ENCODE peak calls at places on chromosomes 16 and 17, in six cellular contexts. F is mesenchymal stem cell, D is neuronal stem cell, W is H1, G is IMR-90, R is trophoblast cell. S is an unnamed sample. For H3K36me3, the result is how much of the 10 kb centered on the place peaks cover.

GRCh38 chr16:53175118-53175517 is 120.3 kb downstream of the CHD9 start:
- DNase-seq in F (no peak), D (no peak), W (no peak), G (no peak), R (no peak), S (no peak)

GRCh38 chr16:17729820-17730219 is 259.1 kb upstream of the XYLT1 start:
- DNase-seq in F (no peak), D (no peak), W (no peak), G (no peak), R (no peak), S (no peak)

GRCh38 chr17:48310748-48311213 is 119.2 kb downstream of the SKAP1 start:
- DNase-seq in F (no peak), D (peak), W (no peak), G (no peak), R (no peak), S (no peak)

GRCh38 chr16:77212736-77213541 is 13.7 kb downstream of the SYCE1L start:
- DNase-seq in F (peak), D (peak), W (peak), G (no peak), R (peak), S (peak)

GRCh38 chr17:40936437-40936971 is 942 bp downstream of the KRT23 start:
- DNase-seq in F (no peak), D (no peak), W (no peak), G (no peak), R (peak), S (no peak)

GRCh38 chr17:79944251-79944812 is 91.3 kb downstream of the TBC1D16 start:
- DNase-seq in F (no peak), D (no peak), W (no peak), G (no peak), R (no peak), S (no peak)

GRCh38 chr17:81346090-81346907 is 49.0 kb upstream of the BAHCC1 start:
- DNase-seq in F (peak), D (peak), W (peak), G (peak), R (peak), S (peak)

GRCh38 chr17:82497483-82498405 is 21.8 kb upstream of the FOXK2 start:
- DNase-seq in F (peak), D (peak), W (peak), G (peak), R (peak), S (peak)

GRCh38 chr16:56237451-56237930 is 46.2 kb downstream of the GNAO1 start:
- DNase-seq in F (no peak), D (no peak), W (no peak), G (no peak), R (no peak), S (no peak)

GRCh38 chr17:28497931-28498330 is 8.2 kb upstream of the FOXN1 start:
- DNase-seq in F (no peak), D (no peak), W (peak), G (no peak), R (no peak), S (peak)

DNA sequence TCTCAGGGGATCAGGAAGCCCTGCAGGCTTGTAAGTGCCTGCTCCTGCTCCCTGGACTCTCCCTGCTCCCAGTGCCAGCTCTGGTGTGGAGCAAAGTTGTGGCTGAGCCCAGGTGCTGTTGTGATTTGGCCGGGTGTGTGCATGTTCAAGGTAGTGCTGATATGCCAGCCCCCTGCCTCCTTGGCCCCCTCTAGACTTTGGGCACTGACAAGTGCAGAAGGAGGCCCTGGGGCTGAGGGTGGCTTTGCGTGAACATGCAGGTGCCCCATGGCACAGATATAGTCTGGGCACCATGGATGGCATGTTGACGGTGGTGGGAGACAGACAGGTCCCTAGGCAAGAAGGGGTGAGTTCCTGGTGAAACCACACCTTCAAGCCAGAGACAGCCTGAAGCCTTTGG is 441.6 kb upstream of the CDH8 start:
- DNase-seq in F (no peak), D (no peak), W (no peak), G (no peak), R (no peak), S (no peak)
- H3K4me2 ChIP-seq in F (no peak), D (no peak), W (no peak), G (no peak), R (no peak), S (no peak)

GRCh38 chr16:30355954-30356308 is 823 bp upstream of the CD2BP2 start:
- DNase-seq in F (no peak), D (no peak), W (no peak), G (no peak), R (no peak), S (no peak)
- H3K4ac ChIP-seq in F (peak), D (no peak), W (peak), G (peak), R (peak), S (peak)

DNA sequence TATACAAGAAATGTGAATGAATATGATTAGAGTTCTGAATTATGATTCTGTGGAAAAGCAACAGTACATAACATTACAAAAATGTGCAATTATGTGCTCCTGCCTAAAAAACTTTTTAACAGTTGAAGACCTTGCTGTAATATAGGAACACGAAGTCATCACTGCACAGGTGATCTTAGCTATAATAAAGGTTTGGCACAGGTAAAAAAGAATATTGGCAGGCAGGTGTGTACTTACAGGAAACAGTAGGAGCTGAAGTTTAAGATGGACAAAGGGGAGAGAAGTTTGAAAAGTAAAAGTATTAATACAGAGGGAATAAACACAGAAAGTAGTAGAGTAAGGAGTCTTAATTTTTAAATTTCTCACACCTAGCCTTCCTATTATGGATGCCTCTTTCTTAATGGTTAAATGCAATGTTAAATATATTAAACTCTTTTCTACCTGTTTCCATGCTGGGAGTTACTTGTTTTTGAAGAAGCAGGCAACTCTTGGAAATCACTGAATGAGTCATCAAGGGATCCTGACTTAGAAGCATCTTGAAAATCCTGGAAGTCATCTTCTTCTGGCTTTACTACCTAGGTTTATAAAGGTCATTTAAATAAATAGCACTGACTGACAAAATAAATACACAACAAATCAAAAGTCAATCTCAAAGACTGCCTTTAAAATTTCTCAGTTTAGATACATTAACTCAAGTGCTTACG is 40.7 kb downstream of the SYNRG start:
- DNase-seq in F (no peak), D (no peak), W (no peak), G (peak), R (no peak), S (no peak)
- H3K36me3 ChIP-seq in F (half or more), D (under half), W (under half), G (under half), R (under half), S (under half)

GRCh38 chr17:45292696-45293412 is 24.0 kb downstream of the MAP3K14 start:
- DNase-seq in F (no peak), D (no peak), W (no peak), G (no peak), R (no peak), S (no peak)
- H3K4me2 ChIP-seq in F (peak), D (no peak), W (no peak), G (no peak), R (no peak), S (no peak)

GRCh38 chr16:4395055-4395726 is 21.2 kb downstream of the CORO7 start:
- DNase-seq in F (no peak), D (no peak), W (no peak), G (no peak), R (no peak), S (no peak)

GRCh38 chr16:4392382-4393242 is 21.0 kb downstream of the VASN start:
- DNase-seq in F (no peak), D (no peak), W (peak), G (peak), R (peak), S (peak)

GRCh38 chr16:4391635-4392381 is 20.2 kb downstream of the VASN start:
- DNase-seq in F (no peak), D (no peak), W (peak), G (no peak), R (no peak), S (peak)

GRCh38 chr16:4390266-4391260 is 18.9 kb downstream of the VASN start:
- DNase-seq in F (no peak), D (no peak), W (no peak), G (no peak), R (peak), S (peak)

DNA sequence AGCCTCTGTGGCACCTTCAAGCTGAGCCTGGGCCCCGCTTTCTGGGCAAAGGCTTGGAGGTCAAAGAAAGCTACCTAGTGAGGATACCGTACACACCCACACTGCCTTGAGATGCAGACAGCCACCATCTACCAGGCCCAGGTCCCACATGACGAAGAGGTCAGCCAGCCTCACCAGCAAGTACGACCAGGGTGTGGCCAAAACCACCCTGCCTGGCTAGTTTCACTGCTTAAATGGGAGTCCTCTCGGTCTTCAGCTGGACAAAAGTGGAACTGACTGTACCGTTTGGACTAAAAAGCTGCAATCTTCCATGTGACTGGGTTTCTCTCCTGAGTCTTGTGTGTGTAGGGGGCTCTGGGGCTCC is 21.6 kb downstream of the VASN start:
- DNase-seq in F (no peak), D (no peak), W (no peak), G (no peak), R (peak), S (no peak)
- H3K4ac ChIP-seq in F (no peak), D (peak), W (peak), G (peak), R (peak), S (no peak)

GRCh38 chr16:68287276-68288251 is 23.2 kb downstream of the SLC7A6OS start:
- DNase-seq in F (peak), D (no peak), W (no peak), G (peak), R (peak), S (no peak)

GRCh38 chr16:68286153-68287074 is 22.1 kb downstream of the SLC7A6 start:
- DNase-seq in F (no peak), D (no peak), W (no peak), G (no peak), R (no peak), S (no peak)

GRCh38 chr16:68289621-68290329 is 21.0 kb downstream of the SLC7A6OS start:
- DNase-seq in F (no peak), D (no peak), W (no peak), G (no peak), R (no peak), S (peak)

GRCh38 chr16:68289202-68289601 is 21.5 kb downstream of the SLC7A6OS start:
- DNase-seq in F (no peak), D (no peak), W (no peak), G (no peak), R (no peak), S (no peak)

GRCh38 chr16:68288252-68288650 is 22.5 kb downstream of the SLC7A6OS start:
- DNase-seq in F (no peak), D (no peak), W (no peak), G (no peak), R (peak), S (no peak)
- H3K36me3 ChIP-seq in F (half or more), D (under half), W (under half), G (under half), R (half or more), S (under half)

S was measured in mesendoderm.